ENCODE peak calls at places on chromosomes 7 and 10, in nine cellular contexts. One of them, this sample, is unnamed.

GRCh38 chr10:72097448-72098300 is 9.3 kb upstream of the SPOCK2 start:
- DNase-seq in putamen: no peak
- DNase-seq in NCI-H1105: no peak
- DNase-seq in OCI-LY7: no peak
- DNase-seq in stimulated activated CD4-positive, alpha-beta T cell treated with anti-CD3 and anti-CD28 coated beads, Interleukin-2, amount 100 ng/mL, for 24 hours: no peak
- DNase-seq in endodermal cell: no peak
- DNase-seq in sigmoid colon: no peak
- DNase-seq in frontal cortex: no peak
- DNase-seq in mesothelial cell of epicardium: no peak
- DNase-seq in this sample: no peak

GRCh38 chr7:151142686-151143040 is 24.8 kb downstream of the GBX1 start:
- DNase-seq in putamen: peak
- DNase-seq in stimulated activated CD4-positive, alpha-beta T cell treated with anti-CD3 and anti-CD28 coated beads, Interleukin-2, amount 100 ng/mL, for 24 hours: no peak
- DNase-seq in sigmoid colon: no peak
- DNase-seq in OCI-LY7: no peak
- DNase-seq in endodermal cell: no peak
- DNase-seq in mesothelial cell of epicardium: no peak
- DNase-seq in frontal cortex: peak
- DNase-seq in NCI-H1105: no peak
- DNase-seq in this sample: no peak

GRCh38 chr10:80536361-80536835 is 1.3 kb upstream of the SH2D4B start:
- DNase-seq in putamen: no peak
- DNase-seq in endodermal cell: no peak
- DNase-seq in frontal cortex: no peak
- DNase-seq in sigmoid colon: no peak
- DNase-seq in NCI-H1105: no peak
- DNase-seq in OCI-LY7: no peak
- DNase-seq in mesothelial cell of epicardium: no peak
- DNase-seq in stimulated activated CD4-positive, alpha-beta T cell treated with anti-CD3 and anti-CD28 coated beads, Interleukin-2, amount 100 ng/mL, for 24 hours: no peak
- DNase-seq in this sample: no peak

GRCh38 chr7:5670173-5670933 is 111.1 kb downstream of the RNF216 start:
- DNase-seq in endodermal cell: no peak
- DNase-seq in stimulated activated CD4-positive, alpha-beta T cell treated with anti-CD3 and anti-CD28 coated beads, Interleukin-2, amount 100 ng/mL, for 24 hours: no peak
- DNase-seq in NCI-H1105: no peak
- DNase-seq in sigmoid colon: no peak
- DNase-seq in OCI-LY7: peak
- DNase-seq in frontal cortex: no peak
- DNase-seq in mesothelial cell of epicardium: no peak
- DNase-seq in putamen: no peak
- DNase-seq in this sample: peak

GRCh38 chr10:51651063-51651462 is 48.3 kb downstream of the CSTF2T start:
- DNase-seq in mesothelial cell of epicardium: no peak
- DNase-seq in frontal cortex: no peak
- DNase-seq in sigmoid colon: no peak
- DNase-seq in putamen: no peak
- DNase-seq in OCI-LY7: no peak
- DNase-seq in endodermal cell: no peak
- DNase-seq in NCI-H1105: no peak
- DNase-seq in stimulated activated CD4-positive, alpha-beta T cell treated with anti-CD3 and anti-CD28 coated beads, Interleukin-2, amount 100 ng/mL, for 24 hours: no peak
- DNase-seq in this sample: no peak

GRCh38 chr7:75868153-75868552 is 10.7 kb upstream of the RHBDD2 start:
- DNase-seq in OCI-LY7: no peak
- DNase-seq in putamen: no peak
- DNase-seq in mesothelial cell of epicardium: no peak
- DNase-seq in stimulated activated CD4-positive, alpha-beta T cell treated with anti-CD3 and anti-CD28 coated beads, Interleukin-2, amount 100 ng/mL, for 24 hours: no peak
- DNase-seq in frontal cortex: no peak
- DNase-seq in endodermal cell: no peak
- DNase-seq in sigmoid colon: no peak
- DNase-seq in NCI-H1105: no peak
- DNase-seq in this sample: no peak

GRCh38 chr10:121900443-121901174 is 27.2 kb downstream of the ATE1 start:
- DNase-seq in NCI-H1105: no peak
- DNase-seq in stimulated activated CD4-positive, alpha-beta T cell treated with anti-CD3 and anti-CD28 coated beads, Interleukin-2, amount 100 ng/mL, for 24 hours: no peak
- DNase-seq in OCI-LY7: peak
- DNase-seq in putamen: peak
- DNase-seq in mesothelial cell of epicardium: no peak
- DNase-seq in sigmoid colon: no peak
- DNase-seq in frontal cortex: peak
- DNase-seq in endodermal cell: no peak
- DNase-seq in this sample: peak

GRCh38 chr7:158322616-158323530 is 264.8 kb downstream of the PTPRN2 start:
- DNase-seq in putamen: no peak
- DNase-seq in stimulated activated CD4-positive, alpha-beta T cell treated with anti-CD3 and anti-CD28 coated beads, Interleukin-2, amount 100 ng/mL, for 24 hours: no peak
- DNase-seq in mesothelial cell of epicardium: no peak
- DNase-seq in frontal cortex: no peak
- DNase-seq in endodermal cell: peak
- DNase-seq in OCI-LY7: no peak
- DNase-seq in sigmoid colon: no peak
- DNase-seq in NCI-H1105: no peak
- DNase-seq in this sample: no peak

GRCh38 chr7:41730668-41731067 is 27.8 kb upstream of the INHBA start:
- DNase-seq in frontal cortex: no peak
- DNase-seq in OCI-LY7: no peak
- DNase-seq in putamen: no peak
- DNase-seq in NCI-H1105: no peak
- DNase-seq in mesothelial cell of epicardium: no peak
- DNase-seq in endodermal cell: no peak
- DNase-seq in stimulated activated CD4-positive, alpha-beta T cell treated with anti-CD3 and anti-CD28 coated beads, Interleukin-2, amount 100 ng/mL, for 24 hours: no peak
- DNase-seq in sigmoid colon: no peak
- DNase-seq in this sample: no peak

GRCh38 chr10:78763651-78764395 is 304.9 kb upstream of the ZMIZ1 start:
- DNase-seq in sigmoid colon: peak
- DNase-seq in endodermal cell: no peak
- DNase-seq in putamen: no peak
- DNase-seq in mesothelial cell of epicardium: no peak
- DNase-seq in stimulated activated CD4-positive, alpha-beta T cell treated with anti-CD3 and anti-CD28 coated beads, Interleukin-2, amount 100 ng/mL, for 24 hours: peak
- DNase-seq in NCI-H1105: no peak
- DNase-seq in frontal cortex: no peak
- DNase-seq in OCI-LY7: no peak
- DNase-seq in this sample: no peak